ENCODE peak calls at places on chromosome 14, in six cellular contexts. One of them, this sample, is unnamed.

GRCh38 chr14:66105819-66106218 is 380.4 kb upstream of the CCDC196 start:
- DNase-seq in CD4-positive, CD25-positive, alpha-beta regulatory T cell: peak
- DNase-seq in AML-193: no peak
- DNase-seq in substantia nigra: no peak
- DNase-seq in C1 segment of cervical spinal cord: no peak
- DNase-seq in psoas muscle: no peak
- DNase-seq in this sample: no peak

GRCh38 chr14:44165286-44165685 is 341.8 kb downstream of the FSCB start:
- DNase-seq in CD4-positive, CD25-positive, alpha-beta regulatory T cell: no peak
- DNase-seq in AML-193: no peak
- DNase-seq in substantia nigra: no peak
- DNase-seq in C1 segment of cervical spinal cord: no peak
- DNase-seq in psoas muscle: no peak
- DNase-seq in this sample: no peak

GRCh38 chr14:87171161-87171560 is 821.8 kb downstream of the GALC start:
- DNase-seq in CD4-positive, CD25-positive, alpha-beta regulatory T cell: no peak
- DNase-seq in AML-193: no peak
- DNase-seq in substantia nigra: no peak
- DNase-seq in C1 segment of cervical spinal cord: no peak
- DNase-seq in psoas muscle: no peak
- DNase-seq in this sample: no peak

GRCh38 chr14:61588419-61588901 is 106.9 kb upstream of the HIF1A start:
- DNase-seq in CD4-positive, CD25-positive, alpha-beta regulatory T cell: no peak
- DNase-seq in AML-193: no peak
- DNase-seq in substantia nigra: no peak
- DNase-seq in C1 segment of cervical spinal cord: no peak
- DNase-seq in psoas muscle: no peak
- DNase-seq in this sample: no peak

GRCh38 chr14:22837059-22837749 is 819 bp downstream of the MMP14 start:
- DNase-seq in CD4-positive, CD25-positive, alpha-beta regulatory T cell: no peak
- DNase-seq in AML-193: no peak
- DNase-seq in substantia nigra: no peak
- DNase-seq in C1 segment of cervical spinal cord: peak
- DNase-seq in psoas muscle: peak
- DNase-seq in this sample: peak

GRCh38 chr14:105525861-105526780 is at the start of gene TMEM121:
- DNase-seq in CD4-positive, CD25-positive, alpha-beta regulatory T cell: no peak
- DNase-seq in AML-193: no peak
- DNase-seq in substantia nigra: peak
- DNase-seq in C1 segment of cervical spinal cord: peak
- DNase-seq in psoas muscle: peak
- DNase-seq in this sample: no peak

GRCh38 chr14:54002653-54003052 is 46.0 kb upstream of the BMP4 start:
- DNase-seq in CD4-positive, CD25-positive, alpha-beta regulatory T cell: no peak
- DNase-seq in AML-193: no peak
- DNase-seq in substantia nigra: no peak
- DNase-seq in C1 segment of cervical spinal cord: no peak
- DNase-seq in psoas muscle: no peak
- DNase-seq in this sample: no peak

GRCh38 chr14:36661506-36662257 is at the start of gene PAX9:
- DNase-seq in CD4-positive, CD25-positive, alpha-beta regulatory T cell: peak
- DNase-seq in AML-193: no peak
- DNase-seq in substantia nigra: no peak
- DNase-seq in C1 segment of cervical spinal cord: no peak
- DNase-seq in psoas muscle: peak
- DNase-seq in this sample: no peak

GRCh38 chr14:58899317-58899713 is 261.6 kb downstream of the DACT1 start:
- DNase-seq in CD4-positive, CD25-positive, alpha-beta regulatory T cell: no peak
- DNase-seq in AML-193: no peak
- DNase-seq in substantia nigra: no peak
- DNase-seq in C1 segment of cervical spinal cord: no peak
- DNase-seq in psoas muscle: no peak
- DNase-seq in this sample: no peak

GRCh38 chr14:93051600-93052546 is 63.9 kb downstream of the ITPK1 start:
- DNase-seq in CD4-positive, CD25-positive, alpha-beta regulatory T cell: no peak
- DNase-seq in AML-193: no peak
- DNase-seq in substantia nigra: no peak
- DNase-seq in C1 segment of cervical spinal cord: no peak
- DNase-seq in psoas muscle: no peak
- DNase-seq in this sample: no peak

GRCh38 chr14:23697689-23698088 is 61.5 kb downstream of the DHRS2 start:
- DNase-seq in CD4-positive, CD25-positive, alpha-beta regulatory T cell: no peak
- DNase-seq in AML-193: no peak
- DNase-seq in substantia nigra: no peak
- DNase-seq in C1 segment of cervical spinal cord: no peak
- DNase-seq in psoas muscle: no peak
- DNase-seq in this sample: no peak

GRCh38 chr14:95603415-95603814 is 68.6 kb downstream of the GLRX5 start:
- DNase-seq in CD4-positive, CD25-positive, alpha-beta regulatory T cell: no peak
- DNase-seq in AML-193: no peak
- DNase-seq in substantia nigra: no peak
- DNase-seq in C1 segment of cervical spinal cord: no peak
- DNase-seq in psoas muscle: no peak
- DNase-seq in this sample: no peak

GRCh38 chr14:50974118-50974517 is 29.8 kb upstream of the PYGL start:
- DNase-seq in CD4-positive, CD25-positive, alpha-beta regulatory T cell: no peak
- DNase-seq in AML-193: no peak
- DNase-seq in substantia nigra: no peak
- DNase-seq in C1 segment of cervical spinal cord: no peak
- DNase-seq in psoas muscle: peak
- DNase-seq in this sample: peak

GRCh38 chr14:103329421-103330347 is 4.4 kb upstream of the EIF5 start:
- DNase-seq in CD4-positive, CD25-positive, alpha-beta regulatory T cell: no peak
- DNase-seq in AML-193: peak
- DNase-seq in substantia nigra: no peak
- DNase-seq in C1 segment of cervical spinal cord: no peak
- DNase-seq in psoas muscle: no peak
- DNase-seq in this sample: no peak

GRCh38 chr14:50937325-50937724 is 7.0 kb downstream of the PYGL start:
- DNase-seq in CD4-positive, CD25-positive, alpha-beta regulatory T cell: no peak
- DNase-seq in AML-193: peak
- DNase-seq in substantia nigra: no peak
- DNase-seq in C1 segment of cervical spinal cord: no peak
- DNase-seq in psoas muscle: no peak
- DNase-seq in this sample: no peak

GRCh38 chr14:93331375-93332031 is 1.3 kb downstream of the BTBD7 start:
- DNase-seq in CD4-positive, CD25-positive, alpha-beta regulatory T cell: no peak
- DNase-seq in AML-193: no peak
- DNase-seq in substantia nigra: no peak
- DNase-seq in C1 segment of cervical spinal cord: no peak
- DNase-seq in psoas muscle: peak
- DNase-seq in this sample: no peak

GRCh38 chr14:21579976-21580375 is at the start of gene OR10G3:
- DNase-seq in CD4-positive, CD25-positive, alpha-beta regulatory T cell: no peak
- DNase-seq in AML-193: no peak
- DNase-seq in substantia nigra: no peak
- DNase-seq in C1 segment of cervical spinal cord: no peak
- DNase-seq in psoas muscle: no peak
- DNase-seq in this sample: no peak

GRCh38 chr14:81831128-81831815 is 297.6 kb upstream of the SEL1L start:
- DNase-seq in CD4-positive, CD25-positive, alpha-beta regulatory T cell: no peak
- DNase-seq in AML-193: no peak
- DNase-seq in substantia nigra: no peak
- DNase-seq in C1 segment of cervical spinal cord: no peak
- DNase-seq in psoas muscle: peak
- DNase-seq in this sample: no peak

GRCh38 chr14:65471038-65471878 is 58.7 kb downstream of the FUT8 start:
- DNase-seq in CD4-positive, CD25-positive, alpha-beta regulatory T cell: no peak
- DNase-seq in AML-193: no peak
- DNase-seq in substantia nigra: no peak
- DNase-seq in C1 segment of cervical spinal cord: no peak
- DNase-seq in psoas muscle: no peak
- DNase-seq in this sample: no peak

GRCh38 chr14:28609228-28609828 is 157.3 kb upstream of the FOXG1 start:
- DNase-seq in CD4-positive, CD25-positive, alpha-beta regulatory T cell: peak
- DNase-seq in AML-193: peak
- DNase-seq in substantia nigra: peak
- DNase-seq in C1 segment of cervical spinal cord: peak
- DNase-seq in psoas muscle: peak
- DNase-seq in this sample: peak

GRCh38 chr14:92670967-92671366 is 77.5 kb downstream of the LGMN start:
- DNase-seq in CD4-positive, CD25-positive, alpha-beta regulatory T cell: no peak
- DNase-seq in AML-193: no peak
- DNase-seq in substantia nigra: no peak
- DNase-seq in C1 segment of cervical spinal cord: no peak
- DNase-seq in psoas muscle: no peak
- DNase-seq in this sample: peak

GRCh38 chr14:86787782-86788181 is 1205.2 kb downstream of the GALC start:
- DNase-seq in CD4-positive, CD25-positive, alpha-beta regulatory T cell: no peak
- DNase-seq in AML-193: no peak
- DNase-seq in substantia nigra: no peak
- DNase-seq in C1 segment of cervical spinal cord: no peak
- DNase-seq in psoas muscle: no peak
- DNase-seq in this sample: no peak

GRCh38 chr14:94317259-94317658 is 5.9 kb downstream of the SERPINA6 start:
- DNase-seq in CD4-positive, CD25-positive, alpha-beta regulatory T cell: no peak
- DNase-seq in AML-193: no peak
- DNase-seq in substantia nigra: no peak
- DNase-seq in C1 segment of cervical spinal cord: no peak
- DNase-seq in psoas muscle: no peak
- DNase-seq in this sample: no peak

This sample was measured in posterior cingulate gyrus.